ENCODE peak calls at places on chromosomes 11 and 22, in seven cellular contexts. One of them, this sample, is unnamed.

GRCh38 chr22:19723990-19724827 is 870 bp downstream of the GP1BB start:
- DNase-seq in cardiac fibroblast: peak
- DNase-seq in IMR-90: peak
- DNase-seq in epithelial cell of esophagus: peak
- DNase-seq in AG10803: no peak
- DNase-seq in mesothelial cell of epicardium: no peak
- DNase-seq in right lobe of liver: no peak
- DNase-seq in this sample: peak

GRCh38 chr22:38802671-38803121 is 8.8 kb upstream of the DNAL4 start:
- DNase-seq in AG10803: peak
- DNase-seq in right lobe of liver: no peak
- DNase-seq in mesothelial cell of epicardium: no peak
- DNase-seq in cardiac fibroblast: peak
- DNase-seq in IMR-90: peak
- DNase-seq in epithelial cell of esophagus: peak
- DNase-seq in this sample: no peak

GRCh38 chr11:114183041-114183511 is 113.1 kb upstream of the NNMT start:
- DNase-seq in cardiac fibroblast: no peak
- DNase-seq in AG10803: no peak
- DNase-seq in IMR-90: no peak
- DNase-seq in right lobe of liver: no peak
- DNase-seq in mesothelial cell of epicardium: no peak
- DNase-seq in epithelial cell of esophagus: no peak
- DNase-seq in this sample: no peak

GRCh38 chr11:1761110-1761856 is 2.4 kb downstream of the CTSD start:
- DNase-seq in mesothelial cell of epicardium: no peak
- DNase-seq in epithelial cell of esophagus: no peak
- DNase-seq in cardiac fibroblast: no peak
- DNase-seq in AG10803: no peak
- DNase-seq in right lobe of liver: peak
- DNase-seq in IMR-90: no peak
- DNase-seq in this sample: no peak

GRCh38 chr11:99370557-99371200 is 349.9 kb downstream of the CNTN5 start:
- DNase-seq in cardiac fibroblast: peak
- DNase-seq in IMR-90: peak
- DNase-seq in AG10803: peak
- DNase-seq in mesothelial cell of epicardium: no peak
- DNase-seq in right lobe of liver: no peak
- DNase-seq in epithelial cell of esophagus: peak
- DNase-seq in this sample: no peak

GRCh38 chr11:75233688-75234295 is 6.8 kb upstream of the TPBGL start:
- DNase-seq in IMR-90: peak
- DNase-seq in AG10803: peak
- DNase-seq in cardiac fibroblast: peak
- DNase-seq in right lobe of liver: no peak
- DNase-seq in epithelial cell of esophagus: peak
- DNase-seq in mesothelial cell of epicardium: no peak
- DNase-seq in this sample: no peak

GRCh38 chr11:75896843-75897419 is 81.9 kb downstream of the UVRAG start:
- DNase-seq in mesothelial cell of epicardium: no peak
- DNase-seq in right lobe of liver: no peak
- DNase-seq in IMR-90: peak
- DNase-seq in epithelial cell of esophagus: peak
- DNase-seq in AG10803: peak
- DNase-seq in cardiac fibroblast: peak
- DNase-seq in this sample: no peak

GRCh38 chr11:134361241-134361640 is 29.5 kb downstream of the GLB1L2 start:
- DNase-seq in AG10803: no peak
- DNase-seq in epithelial cell of esophagus: no peak
- DNase-seq in cardiac fibroblast: no peak
- DNase-seq in mesothelial cell of epicardium: no peak
- DNase-seq in right lobe of liver: no peak
- DNase-seq in IMR-90: no peak
- DNase-seq in this sample: no peak

GRCh38 chr22:36579441-36579840 is 50.5 kb upstream of the EIF3D start:
- DNase-seq in mesothelial cell of epicardium: no peak
- DNase-seq in cardiac fibroblast: no peak
- DNase-seq in epithelial cell of esophagus: no peak
- DNase-seq in AG10803: no peak
- DNase-seq in right lobe of liver: peak
- DNase-seq in IMR-90: no peak
- DNase-seq in this sample: no peak

GRCh38 chr11:115637842-115638241 is 133.6 kb upstream of the CADM1 start:
- DNase-seq in mesothelial cell of epicardium: no peak
- DNase-seq in right lobe of liver: no peak
- DNase-seq in AG10803: no peak
- DNase-seq in epithelial cell of esophagus: no peak
- DNase-seq in IMR-90: no peak
- DNase-seq in cardiac fibroblast: no peak
- DNase-seq in this sample: no peak

GRCh38 chr11:4092031-4092430 is 2.6 kb upstream of the RRM1 start:
- DNase-seq in AG10803: no peak
- DNase-seq in right lobe of liver: no peak
- DNase-seq in cardiac fibroblast: no peak
- DNase-seq in epithelial cell of esophagus: no peak
- DNase-seq in IMR-90: no peak
- DNase-seq in mesothelial cell of epicardium: no peak
- DNase-seq in this sample: peak

GRCh38 chr11:114847599-114847998 is 169.3 kb downstream of the NXPE2 start:
- DNase-seq in epithelial cell of esophagus: no peak
- DNase-seq in AG10803: no peak
- DNase-seq in cardiac fibroblast: no peak
- DNase-seq in mesothelial cell of epicardium: no peak
- DNase-seq in IMR-90: no peak
- DNase-seq in right lobe of liver: no peak
- DNase-seq in this sample: no peak

GRCh38 chr11:133937015-133937414 is 19.8 kb downstream of the IGSF9B start:
- DNase-seq in IMR-90: no peak
- DNase-seq in mesothelial cell of epicardium: no peak
- DNase-seq in AG10803: no peak
- DNase-seq in right lobe of liver: no peak
- DNase-seq in cardiac fibroblast: no peak
- DNase-seq in epithelial cell of esophagus: no peak
- DNase-seq in this sample: no peak

GRCh38 chr22:35854334-35854733 is 136.7 kb downstream of the APOL5 start:
- DNase-seq in mesothelial cell of epicardium: no peak
- DNase-seq in right lobe of liver: no peak
- DNase-seq in AG10803: no peak
- DNase-seq in cardiac fibroblast: no peak
- DNase-seq in epithelial cell of esophagus: no peak
- DNase-seq in IMR-90: no peak
- DNase-seq in this sample: no peak

GRCh38 chr11:83070878-83071640 is 638 bp downstream of the RAB30 start:
- DNase-seq in AG10803: peak
- DNase-seq in epithelial cell of esophagus: no peak
- DNase-seq in cardiac fibroblast: peak
- DNase-seq in right lobe of liver: peak
- DNase-seq in mesothelial cell of epicardium: no peak
- DNase-seq in IMR-90: peak
- DNase-seq in this sample: no peak

GRCh38 chr11:19713221-19714092 is 820 bp downstream of the NAV2 start:
- DNase-seq in cardiac fibroblast: no peak
- DNase-seq in epithelial cell of esophagus: no peak
- DNase-seq in right lobe of liver: no peak
- DNase-seq in IMR-90: no peak
- DNase-seq in mesothelial cell of epicardium: no peak
- DNase-seq in AG10803: no peak
- DNase-seq in this sample: peak

GRCh38 chr22:33589297-33589696 is 331.0 kb downstream of the LARGE1 start:
- DNase-seq in AG10803: no peak
- DNase-seq in right lobe of liver: no peak
- DNase-seq in mesothelial cell of epicardium: no peak
- DNase-seq in cardiac fibroblast: no peak
- DNase-seq in IMR-90: no peak
- DNase-seq in epithelial cell of esophagus: no peak
- DNase-seq in this sample: no peak

GRCh38 chr22:48555606-48556005 is 1272.1 kb downstream of the BRD1 start:
- DNase-seq in mesothelial cell of epicardium: no peak
- DNase-seq in epithelial cell of esophagus: no peak
- DNase-seq in AG10803: no peak
- DNase-seq in IMR-90: no peak
- DNase-seq in right lobe of liver: no peak
- DNase-seq in cardiac fibroblast: no peak
- DNase-seq in this sample: no peak

GRCh38 chr11:120129570-120129969 is 8.3 kb downstream of the TRIM29 start:
- DNase-seq in epithelial cell of esophagus: no peak
- DNase-seq in cardiac fibroblast: no peak
- DNase-seq in IMR-90: no peak
- DNase-seq in mesothelial cell of epicardium: no peak
- DNase-seq in AG10803: no peak
- DNase-seq in right lobe of liver: no peak
- DNase-seq in this sample: no peak

GRCh38 chr11:134932761-134933160 is 520.7 kb upstream of the B3GAT1 start:
- DNase-seq in cardiac fibroblast: no peak
- DNase-seq in mesothelial cell of epicardium: no peak
- DNase-seq in right lobe of liver: no peak
- DNase-seq in epithelial cell of esophagus: no peak
- DNase-seq in IMR-90: no peak
- DNase-seq in AG10803: no peak
- DNase-seq in this sample: no peak

GRCh38 chr11:727859-728748 is 19.2 kb upstream of the TALDO1 start:
- DNase-seq in epithelial cell of esophagus: peak
- DNase-seq in IMR-90: peak
- DNase-seq in mesothelial cell of epicardium: no peak
- DNase-seq in cardiac fibroblast: peak
- DNase-seq in right lobe of liver: peak
- DNase-seq in AG10803: peak
- DNase-seq in this sample: peak

GRCh38 chr22:48845356-48845936 is 982.2 kb downstream of the BRD1 start:
- DNase-seq in mesothelial cell of epicardium: no peak
- DNase-seq in cardiac fibroblast: no peak
- DNase-seq in right lobe of liver: no peak
- DNase-seq in IMR-90: no peak
- DNase-seq in AG10803: no peak
- DNase-seq in epithelial cell of esophagus: no peak
- DNase-seq in this sample: no peak

GRCh38 chr11:111303476-111303875 is 5.1 kb downstream of the POU2AF3 start:
- DNase-seq in AG10803: no peak
- DNase-seq in cardiac fibroblast: no peak
- DNase-seq in right lobe of liver: no peak
- DNase-seq in mesothelial cell of epicardium: no peak
- DNase-seq in IMR-90: no peak
- DNase-seq in epithelial cell of esophagus: peak
- DNase-seq in this sample: no peak

GRCh38 chr11:32902089-32902665 is 9.6 kb downstream of the QSER1 start:
- DNase-seq in mesothelial cell of epicardium: no peak
- DNase-seq in AG10803: no peak
- DNase-seq in IMR-90: no peak
- DNase-seq in right lobe of liver: no peak
- DNase-seq in cardiac fibroblast: no peak
- DNase-seq in epithelial cell of esophagus: peak
- DNase-seq in this sample: no peak

GRCh38 chr11:93198221-93198650 is 445 bp upstream of the SLC36A4 start:
- DNase-seq in IMR-90: peak
- DNase-seq in mesothelial cell of epicardium: no peak
- DNase-seq in epithelial cell of esophagus: peak
- DNase-seq in cardiac fibroblast: no peak
- DNase-seq in right lobe of liver: no peak
- DNase-seq in AG10803: no peak
- DNase-seq in this sample: no peak

GRCh38 chr22:50258361-50259292 is 2.9 kb downstream of the MAPK12 start:
- DNase-seq in IMR-90: no peak
- DNase-seq in mesothelial cell of epicardium: no peak
- DNase-seq in AG10803: no peak
- DNase-seq in right lobe of liver: peak
- DNase-seq in epithelial cell of esophagus: no peak
- DNase-seq in cardiac fibroblast: no peak
- DNase-seq in this sample: no peak

GRCh38 chr11:66868726-66869291 is 11.9 kb downstream of the LRFN4 start:
- DNase-seq in cardiac fibroblast: no peak
- DNase-seq in epithelial cell of esophagus: peak
- DNase-seq in AG10803: no peak
- DNase-seq in IMR-90: no peak
- DNase-seq in right lobe of liver: peak
- DNase-seq in mesothelial cell of epicardium: no peak
- DNase-seq in this sample: peak

GRCh38 chr11:32586576-32587190 is 3.1 kb downstream of the EIF3M start:
- DNase-seq in IMR-90: peak
- DNase-seq in AG10803: no peak
- DNase-seq in cardiac fibroblast: peak
- DNase-seq in right lobe of liver: no peak
- DNase-seq in mesothelial cell of epicardium: no peak
- DNase-seq in epithelial cell of esophagus: peak
- DNase-seq in this sample: no peak

GRCh38 chr11:125728969-125729368 is 17.1 kb upstream of the PATE1 start:
- DNase-seq in epithelial cell of esophagus: no peak
- DNase-seq in cardiac fibroblast: no peak
- DNase-seq in AG10803: no peak
- DNase-seq in right lobe of liver: no peak
- DNase-seq in mesothelial cell of epicardium: no peak
- DNase-seq in IMR-90: no peak
- DNase-seq in this sample: no peak

GRCh38 chr11:125720781-125721180 is 25.3 kb upstream of the PATE1 start:
- DNase-seq in right lobe of liver: no peak
- DNase-seq in cardiac fibroblast: no peak
- DNase-seq in mesothelial cell of epicardium: no peak
- DNase-seq in AG10803: no peak
- DNase-seq in IMR-90: no peak
- DNase-seq in epithelial cell of esophagus: peak
- DNase-seq in this sample: no peak

GRCh38 chr11:125724125-125724524 is 22.0 kb upstream of the PATE1 start:
- DNase-seq in AG10803: peak
- DNase-seq in right lobe of liver: no peak
- DNase-seq in IMR-90: peak
- DNase-seq in epithelial cell of esophagus: peak
- DNase-seq in mesothelial cell of epicardium: no peak
- DNase-seq in cardiac fibroblast: peak
- DNase-seq in this sample: no peak
- TF ChIP-seq CTCF in AG10803: peak
- TF ChIP-seq CTCF in right lobe of liver: peak
- TF ChIP-seq CTCF in IMR-90: no peak
- TF ChIP-seq CTCF in epithelial cell of esophagus: peak
- TF ChIP-seq CTCF in mesothelial cell of epicardium: no peak
- TF ChIP-seq CTCF in cardiac fibroblast: peak
- TF ChIP-seq CTCF in this sample: no peak

GRCh38 chr11:57340228-57340627 is 2.1 kb downstream of the P2RX3 start:
- DNase-seq in right lobe of liver: no peak
- DNase-seq in mesothelial cell of epicardium: no peak
- DNase-seq in cardiac fibroblast: peak
- DNase-seq in epithelial cell of esophagus: peak
- DNase-seq in AG10803: peak
- DNase-seq in IMR-90: no peak
- DNase-seq in this sample: no peak
- TF ChIP-seq CTCF in right lobe of liver: peak
- TF ChIP-seq CTCF in mesothelial cell of epicardium: no peak
- TF ChIP-seq CTCF in cardiac fibroblast: peak
- TF ChIP-seq CTCF in epithelial cell of esophagus: no peak
- TF ChIP-seq CTCF in AG10803: peak
- TF ChIP-seq CTCF in IMR-90: no peak
- TF ChIP-seq CTCF in this sample: no peak

GRCh38 chr22:32103648-32104326 is 55.3 kb downstream of the C22orf42 start:
- DNase-seq in mesothelial cell of epicardium: no peak
- DNase-seq in cardiac fibroblast: peak
- DNase-seq in epithelial cell of esophagus: peak
- DNase-seq in IMR-90: peak
- DNase-seq in right lobe of liver: no peak
- DNase-seq in AG10803: peak
- DNase-seq in this sample: no peak
- TF ChIP-seq CTCF in mesothelial cell of epicardium: no peak
- TF ChIP-seq CTCF in cardiac fibroblast: peak
- TF ChIP-seq CTCF in epithelial cell of esophagus: peak
- TF ChIP-seq CTCF in IMR-90: peak
- TF ChIP-seq CTCF in right lobe of liver: peak
- TF ChIP-seq CTCF in AG10803: peak
- TF ChIP-seq CTCF in this sample: peak

GRCh38 chr22:46931414-46931813 is 169.0 kb downstream of the TBC1D22A start:
- DNase-seq in AG10803: peak
- DNase-seq in cardiac fibroblast: peak
- DNase-seq in right lobe of liver: no peak
- DNase-seq in IMR-90: no peak
- DNase-seq in mesothelial cell of epicardium: no peak
- DNase-seq in epithelial cell of esophagus: peak
- DNase-seq in this sample: no peak
- TF ChIP-seq CTCF in AG10803: peak
- TF ChIP-seq CTCF in cardiac fibroblast: no peak
- TF ChIP-seq CTCF in right lobe of liver: no peak
- TF ChIP-seq CTCF in IMR-90: peak
- TF ChIP-seq CTCF in mesothelial cell of epicardium: no peak
- TF ChIP-seq CTCF in epithelial cell of esophagus: peak
- TF ChIP-seq CTCF in this sample: no peak

This sample was measured in GM13976.